ENCODE peak calls at places on chromosomes 13 and 19, in ten cellular contexts. I is cardiac muscle cell; P is naive thymus-derived CD4-positive, alpha-beta T cell; O is mesenchymal stem cell; A is ascending aorta; B is breast epithelium; F is lung; U is testis; E is fibroblast of lung; D is CD8-positive, alpha-beta memory T cell. K is an unnamed sample. For H3K4me1, the result is how much of the 10 kb centered on the place peaks cover.

GRCh38 chr19:29773141-29773540 is 38.6 kb upstream of the CCNE1 start:
- DNase-seq in I (no peak), P (no peak), O (no peak), A (no peak), B (no peak), F (no peak), U (no peak), E (no peak), D (no peak), K (no peak)

GRCh38 chr13:67619346-67619745 is 389.2 kb upstream of the PCDH9 start:
- DNase-seq in I (no peak), P (no peak), O (peak), A (no peak), B (no peak), F (no peak), U (no peak), E (peak), D (no peak), K (no peak)

GRCh38 chr13:63490149-63490548 is 2074.5 kb upstream of the PCDH20 start:
- DNase-seq in I (no peak), P (no peak), O (no peak), A (no peak), B (no peak), F (no peak), U (no peak), E (no peak), D (no peak), K (no peak)

GRCh38 chr13:110334256-110334655 is 27.2 kb downstream of the COL4A2 start:
- DNase-seq in I (no peak), P (no peak), O (peak), A (no peak), B (no peak), F (no peak), U (no peak), E (no peak), D (no peak), K (no peak)

GRCh38 chr13:52615134-52615801 is 27.0 kb upstream of the HNRNPA1L2 start:
- DNase-seq in I (no peak), P (no peak), O (no peak), A (no peak), B (no peak), F (no peak), U (no peak), E (no peak), D (no peak), K (no peak)

GRCh38 chr19:48364564-48365363 is 597 bp downstream of the SYNGR4 start:
- DNase-seq in I (no peak), P (no peak), O (no peak), A (no peak), B (no peak), F (no peak), U (no peak), E (no peak), D (no peak), K (no peak)

GRCh38 chr19:18437481-18438330 is at the start of gene ISYNA1:
- DNase-seq in I (peak), P (peak), O (peak), A (no peak), B (no peak), F (no peak), U (peak), E (no peak), D (peak), K (no peak)

GRCh38 chr13:92122454-92122853 is 724.0 kb downstream of the GPC5 start:
- DNase-seq in I (peak), P (no peak), O (no peak), A (no peak), B (no peak), F (no peak), U (no peak), E (peak), D (no peak), K (no peak)

GRCh38 chr19:41327499-41328156 is 17.7 kb downstream of the CCDC97 start:
- DNase-seq in I (peak), P (peak), O (no peak), A (no peak), B (peak), F (peak), U (no peak), E (peak), D (peak), K (peak)

GRCh38 chr19:46404039-46404883 is 9.1 kb downstream of the CCDC8 start:
- DNase-seq in I (peak), P (no peak), O (peak), A (no peak), B (no peak), F (peak), U (peak), E (peak), D (no peak), K (no peak)

GRCh38 chr19:31272707-31273106 is 76.5 kb downstream of the TSHZ3 start:
- DNase-seq in I (no peak), P (no peak), O (no peak), A (no peak), B (no peak), F (no peak), U (no peak), E (no peak), D (no peak), K (no peak)

GRCh38 chr19:6723108-6723618 is 2.7 kb upstream of the C3 start:
- DNase-seq in I (peak), P (no peak), O (peak), A (no peak), B (no peak), F (peak), U (peak), E (peak), D (no peak), K (peak)

DNA sequence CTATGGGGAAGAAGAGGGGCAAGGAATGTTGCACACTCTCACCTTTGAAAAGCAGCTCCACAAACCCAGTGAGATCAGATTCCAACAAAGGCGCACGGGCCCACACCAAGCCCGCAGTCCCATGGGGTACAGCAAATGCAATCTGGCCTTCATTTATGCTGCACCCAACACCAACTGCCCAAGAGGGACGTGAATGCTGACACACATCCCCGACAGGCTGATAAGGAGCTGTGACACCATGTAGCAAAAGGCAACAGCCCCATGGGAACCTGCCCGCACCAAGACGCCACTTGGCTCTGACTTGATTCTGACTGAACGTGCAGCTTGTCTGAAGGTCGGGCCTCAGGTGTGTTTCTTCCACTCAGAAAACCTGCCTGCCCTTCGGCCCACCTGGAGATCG is 17.3 kb downstream of the REXO1 start:
- DNase-seq in I (no peak), P (no peak), O (no peak), A (no peak), B (no peak), F (no peak), U (no peak), E (no peak), D (no peak), K (no peak)
- H3K4me1 ChIP-seq in I (under half), P (under half), O (under half), A (under half), B (under half), F (under half), U (half or more), E (under half), D (under half), K (under half)

DNA sequence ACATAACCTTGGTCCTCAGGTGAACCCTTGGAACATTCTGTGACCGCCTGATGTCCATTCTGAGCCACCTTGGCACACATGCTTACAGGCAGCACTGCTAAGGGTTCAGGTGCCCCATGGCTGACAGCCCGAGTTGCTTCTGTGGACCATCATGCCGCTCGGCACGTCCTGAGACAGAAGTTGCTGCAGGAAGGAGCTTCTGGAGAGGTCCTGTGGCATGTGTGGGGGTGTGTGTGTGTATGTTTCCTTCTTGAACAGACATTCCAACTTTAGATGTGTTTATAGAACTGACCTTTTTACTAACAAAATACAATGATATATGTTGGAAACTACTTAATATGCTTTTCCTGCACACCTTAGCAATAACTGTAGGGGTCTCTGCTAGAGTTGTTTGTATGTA is 4.8 kb upstream of the C1QTNF9 start:
- DNase-seq in I (no peak), P (no peak), O (peak), A (no peak), B (no peak), F (no peak), U (no peak), E (no peak), D (no peak), K (no peak)
- H3K4me1 ChIP-seq in I (under half), P (under half), O (under half), A (under half), B (under half), F (under half), U (under half), E (under half), D (under half), K (under half)

GRCh38 chr19:13839938-13840750 is 36.8 kb upstream of the NANOS3 start:
- DNase-seq in I (peak), P (peak), O (peak), A (peak), B (peak), F (peak), U (no peak), E (no peak), D (peak), K (peak)
- H3K4me1 ChIP-seq in I (under half), P (half or more), O (half or more), A (under half), B (under half), F (under half), U (under half), E (under half), D (half or more), K (half or more)

GRCh38 chr19:55667958-55668357 is 7.1 kb upstream of the EPN1 start:
- DNase-seq in I (no peak), P (no peak), O (no peak), A (no peak), B (no peak), F (no peak), U (no peak), E (no peak), D (no peak), K (no peak)

GRCh38 chr19:55668603-55669348 is 6.2 kb upstream of the EPN1 start:
- DNase-seq in I (no peak), P (no peak), O (no peak), A (no peak), B (no peak), F (no peak), U (no peak), E (no peak), D (no peak), K (no peak)

GRCh38 chr19:55666343-55667005 is 8.6 kb upstream of the EPN1 start:
- DNase-seq in I (no peak), P (no peak), O (no peak), A (no peak), B (no peak), F (no peak), U (no peak), E (no peak), D (no peak), K (no peak)

GRCh38 chr19:55667511-55667910 is 7.5 kb upstream of the EPN1 start:
- DNase-seq in I (no peak), P (no peak), O (no peak), A (no peak), B (no peak), F (no peak), U (no peak), E (no peak), D (no peak), K (no peak)

DNA sequence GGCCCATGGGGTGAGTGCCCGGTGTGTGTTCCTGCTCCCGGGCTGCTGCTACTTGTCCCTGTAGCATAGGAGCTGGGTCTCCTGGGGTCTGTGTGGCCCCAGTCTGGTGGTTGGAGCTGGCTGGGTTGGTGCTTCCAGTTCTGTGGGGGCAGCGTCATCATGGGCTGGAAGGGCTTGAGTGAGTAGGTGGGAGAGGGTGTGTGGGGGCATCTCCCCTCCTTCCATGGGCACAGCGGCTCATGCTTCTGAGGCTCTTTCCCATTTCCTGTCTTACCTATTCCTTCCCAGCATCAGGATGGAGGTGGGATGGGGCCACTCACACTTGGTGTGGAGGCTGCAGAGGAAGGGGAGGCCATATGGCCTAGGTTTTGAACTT is 8.0 kb upstream of the EPN1 start:
- DNase-seq in I (no peak), P (no peak), O (no peak), A (no peak), B (no peak), F (no peak), U (no peak), E (no peak), D (no peak), K (no peak)
- H3K4me1 ChIP-seq in I (under half), P (under half), O (under half), A (under half), B (under half), F (under half), U (under half), E (under half), D (under half), K (under half)

GRCh38 chr13:27308941-27309340 is 38.3 kb downstream of the RASL11A start:
- DNase-seq in I (no peak), P (no peak), O (no peak), A (no peak), B (no peak), F (no peak), U (no peak), E (no peak), D (no peak), K (no peak)
- H3K4me1 ChIP-seq in I (under half), P (under half), O (under half), A (under half), B (under half), F (under half), U (under half), E (under half), D (under half), K (under half)

DNA sequence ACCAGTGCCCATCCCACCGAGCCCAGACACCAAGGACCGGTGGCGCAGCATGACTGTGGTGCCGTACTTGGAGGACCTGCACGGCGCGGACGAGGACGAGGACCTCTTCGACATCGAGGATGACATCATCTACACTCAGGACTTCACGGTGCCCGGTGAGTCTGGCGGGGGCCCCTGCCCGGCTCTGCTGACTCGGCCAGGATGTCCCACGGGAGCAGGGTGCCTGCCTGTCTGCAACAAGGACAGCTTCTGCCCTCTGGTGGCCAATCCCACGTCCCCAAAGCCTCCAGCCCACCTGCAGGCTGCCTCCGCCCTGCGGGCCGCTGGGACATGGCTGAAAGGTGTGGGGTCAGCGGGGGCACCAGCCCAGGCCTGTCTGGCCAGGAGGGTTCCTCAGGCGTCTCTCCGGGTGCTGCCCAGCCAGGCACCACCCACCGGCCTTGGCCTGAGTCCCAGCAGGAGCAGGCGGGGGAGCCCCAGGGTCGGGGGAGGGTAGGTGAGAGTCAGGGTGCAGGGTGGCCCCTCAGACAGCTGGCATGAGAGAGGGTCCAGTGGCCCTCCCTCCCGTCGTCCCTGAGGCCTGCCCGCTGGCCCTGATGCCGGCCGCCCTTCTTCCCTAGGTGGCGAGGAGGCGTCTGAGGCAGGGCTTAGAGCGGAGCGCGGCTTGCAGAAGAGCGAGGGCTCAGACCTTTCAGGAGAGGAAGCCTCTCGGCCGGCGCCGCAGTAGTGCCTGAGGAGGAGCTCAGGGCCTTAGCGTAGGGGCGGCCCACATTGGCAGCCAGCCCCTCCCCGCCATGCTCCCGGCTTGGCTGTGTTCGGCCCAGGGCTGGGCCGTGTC is 14.6 kb downstream of the CBARP start:
- DNase-seq in I (peak), P (no peak), O (no peak), A (no peak), B (no peak), F (no peak), U (peak), E (no peak), D (no peak), K (no peak)
- H3K4me1 ChIP-seq in I (under half), P (under half), O (under half), A (under half), B (under half), F (under half), U (under half), E (under half), D (under half), K (under half)

DNA sequence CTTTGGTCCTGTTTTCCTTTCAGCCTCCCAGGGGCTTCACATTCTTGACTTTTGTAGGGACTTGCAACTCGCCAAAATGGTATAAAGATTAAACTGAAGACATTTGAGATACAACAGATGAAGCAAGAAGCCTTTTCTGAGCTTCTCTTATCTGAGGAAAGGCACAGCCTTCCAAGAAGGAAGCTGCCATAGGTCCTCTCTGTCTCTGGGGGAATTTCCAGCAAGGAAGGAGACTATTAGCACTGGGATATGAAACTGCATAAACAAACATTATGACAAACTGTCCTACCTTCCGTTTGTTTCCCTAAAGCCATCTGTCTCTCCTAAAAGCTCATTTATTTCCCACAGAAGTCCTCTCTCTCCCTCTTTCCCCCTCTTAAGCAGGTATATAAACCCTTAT is 39.3 kb downstream of the TGDS start:
- DNase-seq in I (peak), P (no peak), O (peak), A (no peak), B (no peak), F (no peak), U (no peak), E (no peak), D (no peak), K (no peak)
- H3K4me1 ChIP-seq in I (under half), P (under half), O (under half), A (under half), B (under half), F (under half), U (under half), E (under half), D (under half), K (under half)

DNA sequence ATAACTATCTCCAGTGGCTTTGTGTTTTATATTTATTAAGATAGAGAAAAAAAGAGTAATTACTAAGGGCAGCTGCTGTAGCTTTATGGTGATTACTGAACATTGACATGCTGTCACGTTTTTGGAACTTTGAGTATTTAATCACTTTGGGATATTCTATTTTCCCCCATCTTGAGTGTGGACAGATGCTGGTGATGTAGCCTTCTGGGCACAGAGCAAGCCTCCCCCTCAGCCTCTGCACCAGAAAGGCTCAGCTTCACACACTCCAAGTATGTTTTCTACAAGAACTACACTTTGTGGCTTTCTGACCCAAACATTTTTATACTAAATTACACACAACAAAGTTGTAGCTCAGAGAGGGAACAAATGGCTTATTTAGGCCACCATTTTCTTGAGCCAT is 1.1 kb downstream of the ALOX5AP start:
- DNase-seq in I (no peak), P (no peak), O (no peak), A (no peak), B (no peak), F (no peak), U (no peak), E (no peak), D (no peak), K (no peak)
- H3K4me1 ChIP-seq in I (under half), P (under half), O (under half), A (under half), B (under half), F (under half), U (under half), E (under half), D (half or more), K (under half)